ENCODE peak calls at places on chromosome 17, in four cellular contexts. X is hepatocyte, W is GM23248, D is endothelial cell of umbilical vein. P is an unnamed sample. For H3K36me3, the result is how much of the 10 kb centered on the place peaks cover.

GRCh38 chr17:41446806-41447205 is 6.0 kb upstream of the KRT38 start:
- DNase-seq in X (no peak), W (peak), D (no peak), P (no peak)

GRCh38 chr17:82366749-82367148 is 4.8 kb upstream of the UTS2R start:
- DNase-seq in X (no peak), W (no peak), D (no peak), P (no peak)

GRCh38 chr17:32822996-32823395 is 53.9 kb downstream of the MYO1D start:
- DNase-seq in X (peak), W (peak), D (peak), P (no peak)

GRCh38 chr17:82434216-82434565 is 15.8 kb upstream of the OGFOD3 start:
- DNase-seq in X (no peak), W (no peak), D (no peak), P (no peak)

GRCh38 chr17:79577485-79578187 is 33.2 kb downstream of the RBFOX3 start:
- DNase-seq in X (no peak), W (no peak), D (no peak), P (no peak)

GRCh38 chr17:15255713-15256454 is 9.2 kb downstream of the PMP22 start:
- DNase-seq in X (no peak), W (peak), D (no peak), P (no peak)

GRCh38 chr17:17557796-17558195 is 33.7 kb downstream of the PEMT start:
- DNase-seq in X (no peak), W (no peak), D (no peak), P (no peak)

GRCh38 chr17:37064956-37065355 is 116.2 kb downstream of the AATF start:
- DNase-seq in X (no peak), W (no peak), D (no peak), P (no peak)

GRCh38 chr17:73787036-73787720 is 142.9 kb upstream of the SDK2 start:
- DNase-seq in X (no peak), W (no peak), D (no peak), P (peak)

DNA sequence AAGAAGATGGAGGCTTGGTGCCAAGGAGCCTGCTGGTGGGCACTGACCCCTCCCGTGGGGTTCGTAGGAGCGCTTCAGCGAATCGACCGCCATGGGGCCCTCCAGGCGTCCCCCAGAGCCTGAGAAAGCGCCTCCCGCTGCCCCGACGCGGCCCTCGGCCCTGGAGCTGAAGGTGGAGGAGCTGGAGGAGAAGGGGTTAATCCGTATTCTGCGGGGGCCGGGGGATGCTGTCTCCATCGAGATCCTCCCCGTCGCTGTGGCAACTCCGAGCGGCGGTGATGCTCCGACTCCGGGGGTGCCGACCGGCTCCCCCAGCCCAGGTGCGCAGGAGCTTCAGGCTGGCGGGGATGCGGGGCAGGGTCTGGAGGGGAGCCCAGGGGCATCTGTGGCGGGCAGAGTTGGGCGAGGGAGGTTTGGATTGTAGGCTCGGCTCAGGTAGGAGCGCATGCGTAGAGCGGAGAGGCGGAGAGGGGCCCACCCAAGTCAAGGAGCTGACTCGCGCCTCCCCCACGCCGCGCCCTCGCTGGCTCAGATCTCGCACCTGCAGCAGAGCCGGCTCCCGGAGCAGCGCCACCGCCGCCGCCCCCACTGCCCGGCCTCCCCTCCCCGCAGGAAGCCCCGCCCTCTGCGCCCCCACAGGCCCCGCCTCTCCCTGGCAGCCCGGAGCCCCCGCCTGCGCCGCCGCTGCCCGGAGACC is 19.8 kb downstream of the FMNL1 start:
- DNase-seq in X (peak), W (no peak), D (no peak), P (peak)
- TF ChIP-seq EZH2 in X (peak), W (no peak), D (peak), P (no peak)

GRCh38 chr17:75703191-75703590 is 18.1 kb upstream of the ITGB4 start:
- DNase-seq in X (no peak), W (no peak), D (no peak), P (no peak)
- H3K36me3 ChIP-seq in X (under half), W (under half), D (under half), P (under half)

DNA sequence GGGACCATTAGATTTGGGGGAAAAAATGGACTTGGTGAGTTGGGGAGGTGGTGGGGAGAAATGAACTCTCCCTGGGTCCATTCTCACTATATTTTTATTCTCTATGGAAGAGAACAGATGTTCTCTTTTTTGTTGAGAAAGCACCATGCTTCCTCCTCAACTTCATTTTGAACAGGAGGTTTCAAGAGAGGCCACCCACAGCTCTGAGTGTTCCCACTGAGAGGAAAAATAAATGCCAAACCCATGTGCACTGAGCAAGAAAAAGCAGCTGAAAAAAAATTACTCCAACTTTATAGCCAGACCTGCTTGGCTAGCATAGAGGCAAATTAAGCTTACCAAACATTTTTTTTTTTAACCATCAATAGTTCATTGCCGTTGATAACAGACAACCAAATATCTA is 883.6 kb downstream of the KCNJ2 start:
- DNase-seq in X (no peak), W (no peak), D (no peak), P (no peak)
- TF ChIP-seq EZH2 in X (no peak), W (no peak), D (no peak), P (no peak)

GRCh38 chr17:67145406-67145805 is 99.6 kb downstream of the HELZ start:
- DNase-seq in X (no peak), W (no peak), D (no peak), P (no peak)
- H3K36me3 ChIP-seq in X (under half), W (under half), D (under half), P (under half)